ENCODE peak calls at places on chromosomes 6 and 20, in four cellular contexts. J is H1, G is K562, I is GM12878. L is an unnamed sample.
A peak's percentile ranks its signal among the peaks of the same experiment; 100 is the strongest.

GRCh38 chr6:85470023-85470410 is 20.1 kb downstream of the NT5E start:
- DNase-seq in J (no peak), G (no peak), I (no peak), L (peak; percentile 43)

GRCh38 chr6:131900231-131900630 is 50.9 kb downstream of the CCN2 start:
- DNase-seq in J (no peak), G (no peak), I (no peak), L (no peak)

GRCh38 chr6:168333471-168333870 is 13.9 kb upstream of the DACT2 start:
- DNase-seq in J (no peak), G (peak; percentile 41), I (no peak), L (no peak)

GRCh38 chr6:162602759-162603158 is 124.8 kb downstream of the PRKN start:
- DNase-seq in J (no peak), G (no peak), I (no peak), L (no peak)

GRCh38 chr6:147222160-147222838 is 18.1 kb downstream of the STXBP5 start:
- DNase-seq in J (no peak), G (peak; percentile 92), I (no peak), L (no peak)

GRCh38 chr6:56799966-56800365 is 154.9 kb upstream of the BEND6 start:
- DNase-seq in G (no peak), I (no peak), J (no peak), L (no peak)

GRCh38 chr20:53265304-53265875 is 293.2 kb downstream of the TSHZ2 start:
- DNase-seq in I (no peak), J (no peak), G (no peak), L (no peak)

GRCh38 chr20:48405909-48406308 is 421.9 kb downstream of the PREX1 start:
- DNase-seq in I (no peak), J (peak; percentile 68), G (peak; percentile 10), L (no peak)

GRCh38 chr6:127554435-127555006 is 22.5 kb upstream of the C6orf58 start:
- DNase-seq in I (no peak), J (no peak), G (no peak), L (no peak)

GRCh38 chr20:50186987-50187402 is 3.6 kb upstream of the CEBPB start:
- DNase-seq in G (no peak), J (no peak), I (no peak), L (no peak)

GRCh38 chr6:105384004-105384403 is 18.9 kb downstream of the PREP start:
- DNase-seq in J (no peak), G (peak; percentile 41), I (no peak), L (no peak)

GRCh38 chr6:20633566-20634340 is 99.5 kb downstream of the CDKAL1 start:
- DNase-seq in G (no peak), J (no peak), I (no peak), L (no peak)

GRCh38 chr6:151808331-151809241 is 1.1 kb downstream of the ESR1 start:
- DNase-seq in I (no peak), G (no peak), J (peak; percentile 64), L (no peak)

GRCh38 chr6:31559958-31560696 is 12.0 kb upstream of the LTA start:
- DNase-seq in G (peak; percentile 92), I (peak; percentile 88), J (no peak), L (peak; percentile 94)

GRCh38 chr6:71254323-71254722 is 34.3 kb upstream of the OGFRL1 start:
- DNase-seq in G (no peak), I (no peak), J (no peak), L (no peak)

GRCh38 chr6:149436647-149437046 is 36.6 kb downstream of the SUMO4 start:
- DNase-seq in I (no peak), G (no peak), J (no peak), L (no peak)

GRCh38 chr6:140043762-140044378 is 669.4 kb upstream of the CITED2 start:
- DNase-seq in G (no peak), I (no peak), J (no peak), L (no peak)

GRCh38 chr20:21238400-21238799 is 64.7 kb upstream of the XRN2 start:
- DNase-seq in I (no peak), G (no peak), J (no peak), L (no peak)

GRCh38 chr6:153108320-153108719 is 22.8 kb downstream of the RGS17 start:
- DNase-seq in J (no peak), G (no peak), I (no peak), L (no peak)

GRCh38 chr6:107957165-107957908 is 671 bp downstream of the SEC63 start:
- DNase-seq in J (peak; percentile 77), G (peak; percentile 56), I (no peak), L (peak; percentile 81)

GRCh38 chr6:5763407-5763806 is 243.3 kb downstream of the NRN1 start:
- DNase-seq in G (no peak), J (no peak), I (no peak), L (no peak)

GRCh38 chr6:135269399-135270005 is 88.4 kb downstream of the MYB start:
- DNase-seq in G (no peak), I (no peak), J (peak; percentile 24), L (no peak)

GRCh38 chr6:142943746-142944125 is 1.2 kb downstream of the HIVEP2 start:
- DNase-seq in I (no peak), J (peak; percentile 53), G (no peak), L (peak; percentile 69)

GRCh38 chr20:21384308-21384892 is 12.9 kb downstream of the NKX2-4 start:
- DNase-seq in J (no peak), G (no peak), I (no peak), L (no peak)

GRCh38 chr6:157867155-157867559 is 44.1 kb downstream of the SNX9 start:
- DNase-seq in G (peak; percentile 75), I (no peak), J (no peak), L (no peak)

GRCh38 chr20:4898282-4898681 is 103.0 kb downstream of the SLC23A2 start:
- DNase-seq in G (no peak), J (no peak), I (no peak), L (no peak)

GRCh38 chr6:143210420-143210819 is 149.7 kb downstream of the AIG1 start:
- DNase-seq in G (no peak), I (no peak), J (no peak), L (no peak)

GRCh38 chr6:137820952-137821351 is 46.1 kb upstream of the TNFAIP3 start:
- DNase-seq in J (no peak), G (no peak), I (no peak), L (no peak)

GRCh38 chr6:167420858-167421766 is 96.2 kb downstream of the TTLL2 start:
- DNase-seq in J (peak; percentile 46), G (peak; percentile 22), I (no peak), L (no peak)

GRCh38 chr6:156434795-156435190 is 342.4 kb upstream of the ARID1B start:
- DNase-seq in I (no peak), J (no peak), G (no peak), L (no peak)

GRCh38 chr6:150685860-150686259 is 86.2 kb downstream of the PLEKHG1 start:
- DNase-seq in I (peak; percentile 11), J (peak; percentile 89), G (peak; percentile 71), L (peak; percentile 29)

GRCh38 chr6:42365021-42365420 is 86.7 kb downstream of the TRERF1 start:
- DNase-seq in J (no peak), I (no peak), G (no peak), L (no peak)

GRCh38 chr20:32841174-32841573 is 17.5 kb upstream of the EFCAB8 start:
- DNase-seq in G (no peak), I (no peak), J (no peak), L (no peak)

GRCh38 chr6:75213112-75213511 is 7.3 kb upstream of the COL12A1 start:
- DNase-seq in J (no peak), I (no peak), G (no peak), L (no peak)

GRCh38 chr6:75208564-75209431 is 2.9 kb upstream of the COL12A1 start:
- DNase-seq in G (peak; percentile 81), J (peak; percentile 96), I (peak; percentile 23), L (peak; percentile 35)

GRCh38 chr6:75209432-75209723 is 3.5 kb upstream of the COL12A1 start:
- DNase-seq in I (no peak), J (no peak), G (no peak), L (no peak)

GRCh38 chr6:75211920-75212590 is 6.2 kb upstream of the COL12A1 start:
- DNase-seq in I (no peak), J (no peak), G (no peak), L (no peak)

DNA sequence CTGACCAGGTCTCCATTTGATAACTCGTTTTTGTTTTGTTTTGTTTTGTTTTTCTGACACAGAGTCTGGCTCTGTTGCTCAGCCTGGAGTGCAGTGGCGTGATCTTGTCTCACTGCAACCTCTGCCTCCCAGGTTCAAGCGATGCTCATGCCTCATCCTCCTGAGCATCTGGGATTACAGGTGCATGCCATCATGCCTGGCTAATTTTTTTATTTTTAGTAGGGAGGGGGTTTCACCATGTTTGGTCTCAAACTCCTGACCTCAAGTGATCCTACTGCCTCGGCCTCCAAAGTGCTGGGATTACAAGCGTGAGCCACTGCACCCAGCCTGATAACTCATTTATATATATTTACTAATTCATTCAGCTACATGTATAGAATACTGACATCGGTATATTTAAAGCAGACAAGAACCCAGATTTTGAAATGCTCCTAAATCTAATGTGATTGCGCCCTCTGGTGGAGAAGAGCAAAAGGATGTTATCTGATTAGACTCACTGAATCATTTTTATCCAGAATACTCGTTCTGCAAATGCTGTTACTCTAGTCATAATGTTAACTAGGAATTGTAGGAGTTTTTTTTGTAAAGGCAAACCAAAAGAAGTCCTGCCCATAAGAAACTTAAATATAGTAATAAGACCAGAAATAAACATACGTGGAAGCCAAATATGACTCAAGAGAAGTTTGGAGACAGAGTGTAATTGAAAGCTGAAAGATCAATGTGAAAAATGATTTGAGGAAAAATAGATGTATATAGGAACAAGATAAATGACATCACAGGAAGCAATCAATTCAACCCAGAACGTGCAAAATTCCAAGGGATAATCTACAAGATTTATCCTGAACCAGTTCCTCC is 5.3 kb upstream of the COL12A1 start:
- DNase-seq in I (no peak), J (no peak), G (peak; percentile 76), L (peak; percentile 49)
- TF ChIP-seq GABPA in I (no peak), J (no peak), G (no peak), L (no peak)

GRCh38 chr6:43718387-43719105 is 31.0 kb upstream of the MRPS18A start:
- DNase-seq in I (no peak), G (no peak), J (no peak), L (no peak)
- TF ChIP-seq GABPA in I (no peak), G (no peak), J (no peak), L (no peak)

DNA sequence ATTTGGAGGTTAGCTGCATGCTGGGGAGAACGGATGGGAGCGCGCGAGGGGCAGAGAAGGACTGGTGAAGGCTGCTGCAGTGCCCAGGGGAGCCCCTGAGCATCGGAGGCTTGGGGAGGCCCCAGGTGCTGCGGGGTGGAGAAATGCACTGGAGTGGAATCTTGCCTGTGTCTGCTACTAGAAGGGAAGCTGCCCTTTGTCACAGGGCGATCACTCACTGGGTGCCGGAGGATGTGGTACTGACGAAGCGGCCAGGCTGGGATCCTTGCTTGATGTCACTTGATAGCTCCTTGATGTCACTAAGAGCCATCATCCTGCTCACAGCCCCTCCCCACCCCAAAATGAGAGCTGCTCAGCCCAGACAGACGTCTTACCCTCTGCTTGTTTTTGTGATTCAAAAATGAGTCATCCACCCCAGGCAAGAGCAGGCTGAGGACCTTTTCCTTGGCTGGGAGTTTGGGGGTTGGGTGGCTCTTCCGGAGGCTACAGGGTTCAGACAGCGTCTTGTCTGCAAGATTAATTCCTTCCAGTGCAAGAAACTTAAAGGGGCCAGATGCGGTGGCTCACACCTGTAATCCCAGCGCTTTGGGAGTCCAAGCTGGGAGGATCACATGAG is 62.6 kb upstream of the PMEPA1 start:
- DNase-seq in I (no peak), G (peak; percentile 24), J (no peak), L (no peak)
- TF ChIP-seq GABPA in I (no peak), G (no peak), J (no peak), L (no peak)

DNA sequence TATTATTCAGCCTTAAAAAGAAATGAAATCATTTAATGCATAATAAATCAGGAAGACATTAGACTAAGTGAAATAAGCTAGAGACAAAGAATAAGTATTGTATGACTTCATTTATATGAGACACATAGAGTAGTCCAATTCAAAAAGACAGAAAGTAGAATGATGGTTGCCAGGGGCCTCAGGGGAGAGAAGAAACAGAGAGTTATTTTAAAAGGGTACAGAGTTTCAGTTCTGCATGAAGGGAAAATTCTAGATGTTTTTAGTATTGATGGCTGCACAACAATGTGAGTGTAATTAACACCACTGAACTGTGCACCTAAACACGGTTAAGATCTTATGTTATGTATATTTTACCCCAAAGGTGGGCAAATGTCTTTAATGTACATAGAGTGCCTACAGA is 1407.9 kb upstream of the MAP3K7 start:
- DNase-seq in I (no peak), J (no peak), G (no peak), L (no peak)
- TF ChIP-seq GABPA in I (no peak), J (no peak), G (no peak), L (no peak)